ENCODE peak calls at places on chromosomes 3 and 15, in six cellular contexts. Z is GM12878, O is HepG2, J is A549, P is K562, H is endothelial cell of umbilical vein. T is an unnamed sample.

GRCh38 chr3:32391643-32392529 is at the start of gene CMTM7:
- DNase-seq in Z (no peak), O (peak), J (peak), P (peak), H (peak), T (peak)

GRCh38 chr3:8712045-8712870 is 21.3 kb upstream of the CAV3 start:
- DNase-seq in Z (no peak), O (no peak), J (no peak), P (no peak), H (no peak), T (peak)

GRCh38 chr3:4980229-4981159 is 1.3 kb downstream of the BHLHE40 start:
- DNase-seq in Z (peak), O (peak), J (peak), P (peak), H (peak), T (peak)

GRCh38 chr3:170475091-170475705 is 56.5 kb downstream of the CLDN11 start:
- DNase-seq in Z (no peak), O (no peak), J (no peak), P (no peak), H (no peak), T (no peak)

GRCh38 chr3:188449421-188449820 is 295.5 kb downstream of the LPP start:
- DNase-seq in Z (no peak), O (no peak), J (no peak), P (no peak), H (no peak), T (no peak)

GRCh38 chr15:35206060-35206675 is 121.1 kb upstream of the NANOGP8 start:
- DNase-seq in Z (no peak), O (peak), J (peak), P (peak), H (peak), T (peak)

GRCh38 chr3:65597225-65597951 is 441.3 kb downstream of the MAGI1 start:
- DNase-seq in Z (no peak), O (no peak), J (no peak), P (no peak), H (peak), T (no peak)

GRCh38 chr3:143439785-143440184 is 320.2 kb downstream of the CHST2 start:
- DNase-seq in Z (no peak), O (no peak), J (no peak), P (no peak), H (no peak), T (no peak)

GRCh38 chr15:37837276-37837675 is 97.2 kb upstream of the TMCO5A start:
- DNase-seq in Z (no peak), O (no peak), J (no peak), P (no peak), H (no peak), T (no peak)

DNA sequence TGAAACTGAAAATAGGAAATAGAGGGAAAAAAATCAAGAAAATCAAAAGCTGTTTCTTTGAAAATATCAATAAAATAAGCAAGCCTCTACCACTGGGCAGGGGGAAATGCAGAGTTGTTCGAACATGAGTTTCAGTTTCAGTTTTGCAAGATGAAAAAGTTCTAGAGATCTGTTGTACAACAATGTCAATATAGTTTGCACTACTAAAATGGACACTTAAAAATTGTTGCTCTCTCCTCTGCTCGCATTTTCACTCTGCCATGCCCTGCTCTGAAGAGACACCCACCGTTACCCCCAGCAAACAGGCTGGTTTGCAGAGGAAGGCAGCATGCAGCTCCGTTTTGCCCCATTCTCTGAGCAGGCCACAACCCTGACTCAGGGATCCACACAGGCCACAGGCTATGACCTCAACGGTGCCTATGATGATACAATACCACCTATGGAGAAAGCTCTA is 64.5 kb downstream of the ZNF148 start:
- DNase-seq in Z (peak), O (peak), J (no peak), P (peak), H (no peak), T (peak)
- TF ChIP-seq MYC in Z (no peak), O (no peak), J (no peak), P (no peak), H (no peak), T (no peak)

DNA sequence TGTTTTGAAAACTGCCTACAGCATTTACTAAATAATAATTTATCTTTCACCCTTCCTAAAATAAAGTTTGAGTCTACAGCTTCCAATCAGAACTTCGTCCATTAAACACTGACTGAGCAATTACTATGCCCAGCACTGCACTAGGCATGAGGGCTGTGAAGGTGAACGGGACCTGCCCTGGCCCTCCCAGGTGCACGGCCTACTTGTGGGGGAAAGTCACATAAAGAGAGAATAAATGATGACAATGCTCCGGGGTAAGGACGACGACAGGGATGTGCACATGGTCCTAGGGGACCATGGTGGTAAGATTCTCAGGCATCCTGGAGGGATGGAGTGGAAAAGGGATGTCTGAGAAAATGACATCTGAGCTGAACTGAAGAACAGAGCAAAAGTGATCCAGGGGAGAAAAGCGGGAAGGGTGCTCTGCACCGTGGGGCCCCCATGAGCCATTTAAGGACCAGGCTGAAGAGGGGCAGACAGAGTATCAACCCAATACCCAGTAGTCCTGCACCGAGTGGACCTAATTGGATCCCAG is 11.5 kb downstream of the PLA2G4F start:
- DNase-seq in Z (no peak), O (no peak), J (no peak), P (no peak), H (no peak), T (no peak)
- TF ChIP-seq MAX in Z (no peak), O (no peak), J (no peak), P (no peak), H (no peak), T (no peak)

GRCh38 chr3:73547427-73548036 is 77.2 kb downstream of the PDZRN3 start:
- DNase-seq in Z (no peak), O (no peak), J (no peak), P (no peak), H (no peak), T (peak)
- H3K4me3 ChIP-seq in Z (no peak), O (no peak), J (no peak), P (no peak), H (no peak), T (no peak)

GRCh38 chr15:79938143-79938542 is 32.9 kb downstream of the BCL2A1 start:
- DNase-seq in Z (no peak), O (no peak), J (no peak), P (no peak), H (no peak), T (no peak)
- TF ChIP-seq MYC in Z (no peak), O (no peak), J (no peak), P (no peak), H (no peak), T (no peak)

DNA sequence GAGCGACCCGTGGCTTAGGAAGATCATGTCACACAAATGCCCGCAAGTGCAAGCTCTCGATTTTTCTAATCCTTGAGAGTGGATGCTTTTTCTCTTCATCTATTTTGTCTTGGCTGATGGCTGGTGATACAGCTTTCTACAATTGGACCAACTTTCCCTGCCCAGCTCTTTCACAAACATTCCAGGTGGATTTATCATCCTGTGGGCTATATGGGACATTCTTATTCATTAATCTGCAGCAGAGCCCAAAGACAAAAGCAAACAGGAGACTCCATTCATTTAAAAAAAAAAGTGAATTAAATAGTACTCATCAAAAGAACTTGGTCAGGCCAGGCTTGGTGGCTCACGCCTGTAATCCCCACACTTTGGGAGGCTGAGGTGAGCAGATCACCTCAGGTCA is 14.2 kb upstream of the TSEN2 start:
- DNase-seq in Z (no peak), O (no peak), J (peak), P (no peak), H (no peak), T (no peak)
- TF ChIP-seq MAX in Z (no peak), O (no peak), J (no peak), P (no peak), H (no peak), T (no peak)

GRCh38 chr3:135165260-135165659 is 370.2 kb downstream of the EPHB1 start:
- DNase-seq in Z (no peak), O (no peak), J (no peak), P (no peak), H (no peak), T (no peak)

GRCh38 chr3:135169651-135170050 is 374.6 kb downstream of the EPHB1 start:
- DNase-seq in Z (no peak), O (no peak), J (no peak), P (no peak), H (no peak), T (no peak)

GRCh38 chr3:135168822-135169221 is 373.8 kb downstream of the EPHB1 start:
- DNase-seq in Z (no peak), O (no peak), J (no peak), P (no peak), H (no peak), T (no peak)

GRCh38 chr3:135163701-135164100 is 368.6 kb downstream of the EPHB1 start:
- DNase-seq in Z (no peak), O (no peak), J (no peak), P (no peak), H (no peak), T (no peak)

DNA sequence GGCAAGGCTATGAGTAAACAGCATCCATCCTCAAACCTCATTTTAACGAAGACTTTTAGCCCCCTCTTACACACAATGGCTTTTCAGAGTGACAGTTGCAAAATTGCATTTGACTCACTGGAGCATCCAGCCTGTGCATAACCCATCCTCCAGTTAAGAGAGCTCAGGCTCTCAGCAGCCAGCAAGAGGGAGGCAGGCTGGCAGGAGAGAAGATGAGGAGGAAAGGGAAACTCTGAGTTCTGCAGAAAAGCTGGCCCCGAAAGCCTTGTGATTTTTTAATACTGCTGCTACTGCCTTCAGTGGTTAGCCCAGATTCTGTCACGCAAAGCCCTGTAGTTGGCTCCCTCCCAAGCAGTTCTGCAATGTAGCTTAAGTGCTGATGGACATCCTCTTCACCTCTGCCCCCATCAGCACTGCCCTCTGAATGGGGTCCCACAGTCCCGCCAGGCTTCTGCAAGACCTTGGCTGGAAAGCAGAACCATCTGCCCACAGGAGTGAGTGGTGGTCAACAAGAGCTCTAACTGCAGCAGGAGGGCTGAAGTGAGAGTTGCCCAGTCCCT is 371.3 kb downstream of the EPHB1 start:
- DNase-seq in Z (no peak), O (no peak), J (no peak), P (no peak), H (no peak), T (no peak)
- H3K4me3 ChIP-seq in Z (no peak), O (no peak), J (no peak), P (no peak), H (no peak), T (no peak)